ENCODE peak calls at places on chromosomes 13 and 19, in eight cellular contexts. W is fibroblast of lung; M is caudate nucleus; O is left ventricle myocardium inferior; X is ascending aorta; N is aorta; B is adrenal gland; S is CD8-positive, alpha-beta memory T cell. U is an unnamed sample.

GRCh38 chr19:16496613-16496983 is 404 bp downstream of the C19orf44 start:
- DNase-seq in W (peak; percentile 67), N (peak; percentile 90), O (peak; percentile 30), X (no peak), S (no peak), M (no peak), B (no peak), U (no peak)

GRCh38 chr19:17779281-17779930 is 15.5 kb upstream of the B3GNT3 start:
- DNase-seq in M (peak; percentile 7), N (no peak), B (no peak), X (no peak), S (no peak), W (peak; percentile 48), O (no peak), U (peak; percentile 51)

GRCh38 chr13:86920960-86921359 is 750.2 kb upstream of the SLITRK5 start:
- DNase-seq in N (no peak), S (no peak), M (no peak), B (no peak), X (no peak), O (no peak), W (no peak), U (no peak)

GRCh38 chr13:76812206-76812882 is 73.9 kb downstream of the KCTD12 start:
- DNase-seq in X (no peak), N (no peak), O (peak; percentile 75), M (no peak), W (no peak), B (peak; percentile 32), S (no peak), U (no peak)

GRCh38 chr19:10001899-10002298 is 8.4 kb downstream of the COL5A3 start:
- DNase-seq in B (peak; percentile 52), W (no peak), O (peak; percentile 63), X (no peak), M (no peak), N (no peak), S (no peak), U (peak; percentile 75)

GRCh38 chr13:77749481-77749880 is 52.0 kb downstream of the SLAIN1 start:
- DNase-seq in W (peak; percentile 10), O (no peak), M (no peak), B (no peak), X (no peak), S (no peak), N (no peak), U (no peak)

GRCh38 chr19:20787766-20788165 is 11.7 kb downstream of the ZNF66 start:
- DNase-seq in X (no peak), O (no peak), S (no peak), N (no peak), M (no peak), W (peak; percentile 3), B (no peak), U (no peak)

GRCh38 chr19:1042689-1043511 is 3.0 kb downstream of the ABCA7 start:
- DNase-seq in W (no peak), N (no peak), M (no peak), O (no peak), X (no peak), B (no peak), S (no peak), U (no peak)

GRCh38 chr13:93984070-93984469 is 495.4 kb downstream of the DCT start:
- DNase-seq in O (no peak), X (no peak), M (no peak), S (no peak), W (no peak), N (no peak), B (no peak), U (no peak)

GRCh38 chr13:32669030-32669646 is 82.9 kb downstream of the PDS5B start:
- DNase-seq in X (no peak), O (no peak), W (peak; percentile 55), S (no peak), B (no peak), M (no peak), N (no peak), U (peak; percentile 33)

GRCh38 chr13:49062297-49062896 is 86.7 kb downstream of the FNDC3A start:
- DNase-seq in S (no peak), M (no peak), W (peak; percentile 15), B (no peak), N (no peak), O (no peak), X (no peak), U (no peak)

GRCh38 chr19:14410054-14410774 is 8.9 kb downstream of the DDX39A start:
- DNase-seq in O (no peak), W (no peak), X (no peak), N (no peak), B (no peak), S (peak; percentile 81), M (no peak), U (no peak)

GRCh38 chr19:8610041-8610927 is at the start of gene ADAMTS10:
- DNase-seq in B (peak; percentile 57), X (no peak), M (no peak), W (peak; percentile 63), S (peak; percentile 68), N (peak; percentile 87), O (peak; percentile 51), U (no peak)

GRCh38 chr13:22169473-22169872 is 498.6 kb downstream of the FGF9 start:
- DNase-seq in N (no peak), W (no peak), M (no peak), B (no peak), O (no peak), S (no peak), X (no peak), U (no peak)

GRCh38 chr13:21050288-21051197 is 10.8 kb downstream of the LATS2 start:
- DNase-seq in X (no peak), W (peak; percentile 48), S (no peak), B (no peak), O (no peak), N (no peak), M (no peak), U (no peak)

GRCh38 chr13:34364633-34365032 is 546.7 kb downstream of the RFC3 start:
- DNase-seq in O (no peak), M (no peak), N (no peak), W (peak; percentile 51), S (no peak), B (no peak), X (no peak), U (no peak)

DNA sequence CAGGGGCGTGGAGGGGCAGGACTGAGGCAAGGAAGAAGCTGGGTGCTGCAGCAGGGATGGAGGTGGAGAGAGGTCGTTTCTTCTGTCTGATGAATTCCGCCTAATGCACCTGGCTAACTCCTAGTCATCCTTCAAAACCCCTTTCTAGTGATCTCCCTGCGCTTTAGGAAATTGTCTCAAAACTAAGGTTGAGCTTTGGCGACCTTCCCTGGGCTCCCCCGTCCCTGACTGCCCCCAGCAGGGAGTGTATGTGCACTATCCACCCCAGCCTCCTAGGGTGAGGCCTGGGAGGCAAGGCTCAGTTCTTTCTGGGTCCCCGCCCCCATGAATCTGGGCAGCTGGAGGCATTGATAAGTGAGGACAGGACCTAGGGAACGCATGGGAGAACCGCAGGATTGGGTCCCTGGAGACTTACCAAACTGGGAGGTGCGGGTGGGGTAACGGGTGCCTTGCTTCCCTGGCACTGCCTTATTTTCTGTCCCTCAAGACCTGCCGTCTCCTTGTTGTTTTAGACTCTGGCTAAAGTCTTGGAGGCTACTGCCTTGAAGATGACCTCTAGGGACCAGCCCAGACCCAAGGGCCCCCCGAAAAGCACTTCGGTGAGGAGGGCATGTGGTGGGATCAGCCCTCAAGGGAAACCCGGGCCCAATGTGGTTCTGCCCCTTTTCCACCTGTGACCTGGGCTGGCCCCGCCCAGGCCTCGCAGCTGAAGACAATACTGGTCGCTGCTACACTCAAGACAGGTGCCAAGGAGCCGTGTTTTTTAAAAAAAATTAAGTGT is 512 bp downstream of the TLE6 start:
- DNase-seq in O (no peak), S (no peak), X (no peak), W (no peak), B (no peak), N (no peak), M (no peak), U (no peak)
- H3K27ac ChIP-seq in O (peak overlapping the region; percentile 78), S (peak overlapping the region; percentile 35), X (peak overlapping the region; percentile 44), W (no peak overlapping the region), B (no peak overlapping the region), N (no peak overlapping the region), M (no peak overlapping the region), U (no peak overlapping the region)

GRCh38 chr19:46454244-46454643 is 17.1 kb downstream of the PNMA8A start:
- DNase-seq in X (no peak), W (no peak), O (no peak), B (no peak), S (no peak), N (no peak), M (no peak), U (no peak)
- H3K27ac ChIP-seq in X (peak overlapping the region; percentile 11), W (no peak overlapping the region), O (no peak overlapping the region), B (no peak overlapping the region), S (no peak overlapping the region), N (peak overlapping the region; percentile 36), M (no peak overlapping the region), U (no peak overlapping the region)

GRCh38 chr19:44303976-44304568 is 753 bp downstream of the ZNF235 start:
- DNase-seq in W (peak; percentile 46), N (no peak), X (no peak), B (peak; percentile 20), S (no peak), O (no peak), M (no peak), U (peak; percentile 28)
- H3K27ac ChIP-seq in W (peak overlapping the region; percentile 61), N (no peak overlapping the region), X (peak overlapping the region; percentile 76), B (peak overlapping the region; percentile 68), S (peak overlapping the region; percentile 43), O (peak overlapping the region; percentile 84), M (no peak overlapping the region), U (peak overlapping the region; percentile 76)

GRCh38 chr13:23578411-23579071 is 8.3 kb downstream of the TNFRSF19 start:
- DNase-seq in N (peak; percentile 89), M (peak; percentile 51), X (no peak), O (peak; percentile 82), B (peak; percentile 68), W (peak; percentile 70), S (peak; percentile 67), U (peak; percentile 58)

GRCh38 chr13:23575632-23576031 is 5.4 kb downstream of the TNFRSF19 start:
- DNase-seq in M (no peak), S (no peak), N (no peak), B (no peak), X (no peak), O (no peak), W (no peak), U (no peak)

GRCh38 chr13:23583491-23583890 is 13.3 kb downstream of the TNFRSF19 start:
- DNase-seq in O (no peak), N (no peak), B (no peak), S (no peak), X (no peak), W (no peak), M (no peak), U (no peak)

GRCh38 chr13:23579886-23580706 is 9.9 kb downstream of the TNFRSF19 start:
- DNase-seq in M (no peak), B (no peak), W (no peak), X (no peak), O (no peak), N (no peak), S (no peak), U (no peak)

DNA sequence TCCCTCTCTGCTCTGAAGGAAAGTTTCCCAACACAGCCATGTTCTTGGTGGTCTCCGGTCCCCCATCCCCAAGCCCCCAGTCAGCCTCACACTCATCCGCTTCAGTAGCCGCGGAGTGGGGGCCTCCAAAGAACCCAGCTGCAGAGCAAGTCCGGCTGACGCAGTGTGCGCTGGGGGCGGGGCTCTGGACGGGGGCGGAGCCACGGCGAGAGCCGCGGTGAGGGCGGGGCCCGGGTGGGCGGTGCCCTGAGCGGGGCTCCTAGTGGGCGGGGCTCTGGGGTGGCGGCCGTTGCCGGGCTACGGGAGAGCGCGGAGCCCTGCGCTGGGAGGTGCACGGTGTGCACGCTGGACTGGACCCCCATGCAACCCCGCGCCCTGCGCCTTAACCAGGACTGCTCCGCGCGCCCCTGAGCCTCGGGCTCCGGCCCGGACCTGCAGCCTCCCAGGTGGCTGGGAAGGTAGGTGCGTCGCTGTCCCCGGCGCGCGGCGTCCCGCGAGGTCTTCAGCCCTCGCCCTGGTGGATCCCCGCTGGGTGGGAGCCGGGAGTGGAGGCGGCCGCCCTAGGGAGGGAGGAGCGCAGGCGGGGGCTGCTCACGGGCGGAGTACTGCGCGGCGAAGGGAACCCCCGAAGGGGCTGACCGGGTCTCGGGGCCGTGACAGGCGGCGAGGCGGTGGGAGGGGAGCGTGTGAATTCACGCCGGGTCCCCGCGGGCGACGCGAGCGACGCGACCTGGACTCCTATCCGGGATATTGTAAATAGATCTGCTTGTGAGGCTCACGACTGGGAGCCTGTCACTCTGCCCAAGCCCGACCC is 9.1 kb downstream of the TNFRSF19 start:
- DNase-seq in X (peak; percentile 32), N (peak; percentile 97), O (peak; percentile 93), B (peak; percentile 95), M (peak; percentile 74), W (peak; percentile 79), S (peak; percentile 90), U (peak; percentile 80)
- H3K27ac ChIP-seq in X (peak overlapping the region; percentile 15), N (no peak overlapping the region), O (peak overlapping the region; percentile 91), B (no peak overlapping the region), M (peak overlapping the region; percentile 60), W (peak overlapping the region; percentile 58), S (peak overlapping the region; percentile 35), U (no peak overlapping the region)

U was measured in small intestine.